ENCODE peak calls at places on chromosomes 12 and 14, in eight cellular contexts. One of them, this sample, is unnamed.

GRCh38 chr14:56334458-56334857 is 216.2 kb downstream of the PELI2 start:
- DNase-seq in tibial nerve: no peak
- DNase-seq in fibroblast of lung: peak; percentile 28
- DNase-seq in fibroblast of pulmonary artery: peak; percentile 36
- DNase-seq in AG10803: no peak
- DNase-seq in bronchial epithelial cell: peak; percentile 30
- DNase-seq in BJ: no peak
- DNase-seq in osteoblast: no peak
- DNase-seq in this sample: no peak

GRCh38 chr12:106211973-106212372 is 35.8 kb downstream of the CKAP4 start:
- DNase-seq in tibial nerve: no peak
- DNase-seq in fibroblast of lung: no peak
- DNase-seq in fibroblast of pulmonary artery: no peak
- DNase-seq in AG10803: no peak
- DNase-seq in bronchial epithelial cell: no peak
- DNase-seq in BJ: no peak
- DNase-seq in osteoblast: no peak
- DNase-seq in this sample: no peak

GRCh38 chr14:83463500-83464098 is 1929.9 kb upstream of the SEL1L start:
- DNase-seq in tibial nerve: no peak
- DNase-seq in fibroblast of lung: peak; percentile 64
- DNase-seq in fibroblast of pulmonary artery: peak; percentile 77
- DNase-seq in AG10803: peak; percentile 38
- DNase-seq in bronchial epithelial cell: peak; percentile 43
- DNase-seq in BJ: no peak
- DNase-seq in osteoblast: no peak
- DNase-seq in this sample: peak; percentile 51

GRCh38 chr14:51593397-51593796 is 58.3 kb upstream of the FRMD6 start:
- DNase-seq in tibial nerve: no peak
- DNase-seq in fibroblast of lung: peak; percentile 76
- DNase-seq in fibroblast of pulmonary artery: peak; percentile 54
- DNase-seq in AG10803: peak; percentile 54
- DNase-seq in bronchial epithelial cell: no peak
- DNase-seq in BJ: no peak
- DNase-seq in osteoblast: no peak
- DNase-seq in this sample: no peak

GRCh38 chr12:117100251-117100650 is 1.0 kb upstream of the TESC start:
- DNase-seq in tibial nerve: no peak
- DNase-seq in fibroblast of lung: peak; percentile 7
- DNase-seq in fibroblast of pulmonary artery: peak; percentile 25
- DNase-seq in AG10803: no peak
- DNase-seq in bronchial epithelial cell: no peak
- DNase-seq in BJ: no peak
- DNase-seq in osteoblast: peak; percentile 97
- DNase-seq in this sample: no peak

GRCh38 chr14:68421116-68421515 is 371.8 kb downstream of the ZFP36L1 start:
- DNase-seq in tibial nerve: no peak
- DNase-seq in fibroblast of lung: no peak
- DNase-seq in fibroblast of pulmonary artery: no peak
- DNase-seq in AG10803: no peak
- DNase-seq in bronchial epithelial cell: no peak
- DNase-seq in BJ: no peak
- DNase-seq in osteoblast: no peak
- DNase-seq in this sample: no peak

GRCh38 chr12:72359416-72359815 is 87.2 kb downstream of the TRHDE start:
- DNase-seq in tibial nerve: no peak
- DNase-seq in fibroblast of lung: no peak
- DNase-seq in fibroblast of pulmonary artery: no peak
- DNase-seq in AG10803: no peak
- DNase-seq in bronchial epithelial cell: no peak
- DNase-seq in BJ: no peak
- DNase-seq in osteoblast: no peak
- DNase-seq in this sample: no peak

GRCh38 chr14:88618476-88618875 is 55.6 kb downstream of the ZC3H14 start:
- DNase-seq in tibial nerve: no peak
- DNase-seq in fibroblast of lung: no peak
- DNase-seq in fibroblast of pulmonary artery: no peak
- DNase-seq in AG10803: no peak
- DNase-seq in bronchial epithelial cell: no peak
- DNase-seq in BJ: no peak
- DNase-seq in osteoblast: no peak
- DNase-seq in this sample: no peak

GRCh38 chr14:97021571-97022171 is 224.5 kb downstream of the VRK1 start:
- DNase-seq in tibial nerve: no peak
- DNase-seq in fibroblast of lung: no peak
- DNase-seq in fibroblast of pulmonary artery: no peak
- DNase-seq in AG10803: no peak
- DNase-seq in bronchial epithelial cell: peak; percentile 30
- DNase-seq in BJ: no peak
- DNase-seq in osteoblast: no peak
- DNase-seq in this sample: no peak

GRCh38 chr12:86551146-86551571 is 295.0 kb upstream of the MGAT4C start:
- DNase-seq in tibial nerve: no peak
- DNase-seq in fibroblast of lung: peak; percentile 12
- DNase-seq in fibroblast of pulmonary artery: peak; percentile 31
- DNase-seq in AG10803: no peak
- DNase-seq in bronchial epithelial cell: no peak
- DNase-seq in BJ: no peak
- DNase-seq in osteoblast: peak; percentile 1
- DNase-seq in this sample: no peak

GRCh38 chr12:100489326-100489725 is 15.7 kb downstream of the NR1H4 start:
- DNase-seq in tibial nerve: no peak
- DNase-seq in fibroblast of lung: no peak
- DNase-seq in fibroblast of pulmonary artery: no peak
- DNase-seq in AG10803: no peak
- DNase-seq in bronchial epithelial cell: no peak
- DNase-seq in BJ: no peak
- DNase-seq in osteoblast: no peak
- DNase-seq in this sample: no peak

GRCh38 chr14:21860172-21860571 is 186.6 kb upstream of the OR4E1 start:
- DNase-seq in tibial nerve: no peak
- DNase-seq in fibroblast of lung: peak; percentile 5
- DNase-seq in fibroblast of pulmonary artery: peak; percentile 27
- DNase-seq in AG10803: no peak
- DNase-seq in bronchial epithelial cell: peak; percentile 47
- DNase-seq in BJ: no peak
- DNase-seq in osteoblast: no peak
- DNase-seq in this sample: no peak

GRCh38 chr12:69475237-69475984 is 5.2 kb downstream of the FRS2 start:
- DNase-seq in tibial nerve: no peak
- DNase-seq in fibroblast of lung: peak; percentile 67
- DNase-seq in fibroblast of pulmonary artery: peak; percentile 82
- DNase-seq in AG10803: peak; percentile 77
- DNase-seq in bronchial epithelial cell: no peak
- DNase-seq in BJ: peak; percentile 33
- DNase-seq in osteoblast: peak; percentile 87
- DNase-seq in this sample: peak; percentile 38

GRCh38 chr12:121858662-121859572 is at the start of gene HPD:
- DNase-seq in tibial nerve: peak; percentile 16
- DNase-seq in fibroblast of lung: peak; percentile 84
- DNase-seq in fibroblast of pulmonary artery: peak; percentile 88
- DNase-seq in AG10803: peak; percentile 82
- DNase-seq in bronchial epithelial cell: peak; percentile 61
- DNase-seq in BJ: no peak
- DNase-seq in osteoblast: peak; percentile 96
- DNase-seq in this sample: peak; percentile 78

GRCh38 chr12:107337354-107338095 is 244.2 kb upstream of the CRY1 start:
- DNase-seq in tibial nerve: no peak
- DNase-seq in fibroblast of lung: no peak
- DNase-seq in fibroblast of pulmonary artery: peak; percentile 38
- DNase-seq in AG10803: no peak
- DNase-seq in bronchial epithelial cell: peak; percentile 97
- DNase-seq in BJ: no peak
- DNase-seq in osteoblast: no peak
- DNase-seq in this sample: peak; percentile 61

GRCh38 chr12:49322708-49323523 is at the start of gene TROAP:
- DNase-seq in tibial nerve: peak; percentile 92
- DNase-seq in fibroblast of lung: peak; percentile 98
- DNase-seq in fibroblast of pulmonary artery: peak; percentile 99
- DNase-seq in AG10803: peak; percentile 97
- DNase-seq in bronchial epithelial cell: peak; percentile 96
- DNase-seq in BJ: peak; percentile 91
- DNase-seq in osteoblast: peak; percentile 99
- DNase-seq in this sample: peak; percentile 99
- TF ChIP-seq CTCF in tibial nerve: no peak
- TF ChIP-seq CTCF in fibroblast of lung: no peak
- TF ChIP-seq CTCF in fibroblast of pulmonary artery: no peak
- TF ChIP-seq CTCF in AG10803: no peak
- TF ChIP-seq CTCF in bronchial epithelial cell: no peak
- TF ChIP-seq CTCF in BJ: no peak
- TF ChIP-seq CTCF in osteoblast: no peak
- TF ChIP-seq CTCF in this sample: no peak

GRCh38 chr12:52682938-52683574 is 2.8 kb upstream of the KRT1 start:
- DNase-seq in tibial nerve: no peak
- DNase-seq in fibroblast of lung: no peak
- DNase-seq in fibroblast of pulmonary artery: no peak
- DNase-seq in AG10803: no peak
- DNase-seq in bronchial epithelial cell: no peak
- DNase-seq in BJ: no peak
- DNase-seq in osteoblast: no peak
- DNase-seq in this sample: no peak
- TF ChIP-seq CTCF in tibial nerve: no peak
- TF ChIP-seq CTCF in fibroblast of lung: no peak
- TF ChIP-seq CTCF in fibroblast of pulmonary artery: no peak
- TF ChIP-seq CTCF in AG10803: no peak
- TF ChIP-seq CTCF in bronchial epithelial cell: no peak
- TF ChIP-seq CTCF in BJ: no peak
- TF ChIP-seq CTCF in osteoblast: no peak
- TF ChIP-seq CTCF in this sample: no peak

DNA sequence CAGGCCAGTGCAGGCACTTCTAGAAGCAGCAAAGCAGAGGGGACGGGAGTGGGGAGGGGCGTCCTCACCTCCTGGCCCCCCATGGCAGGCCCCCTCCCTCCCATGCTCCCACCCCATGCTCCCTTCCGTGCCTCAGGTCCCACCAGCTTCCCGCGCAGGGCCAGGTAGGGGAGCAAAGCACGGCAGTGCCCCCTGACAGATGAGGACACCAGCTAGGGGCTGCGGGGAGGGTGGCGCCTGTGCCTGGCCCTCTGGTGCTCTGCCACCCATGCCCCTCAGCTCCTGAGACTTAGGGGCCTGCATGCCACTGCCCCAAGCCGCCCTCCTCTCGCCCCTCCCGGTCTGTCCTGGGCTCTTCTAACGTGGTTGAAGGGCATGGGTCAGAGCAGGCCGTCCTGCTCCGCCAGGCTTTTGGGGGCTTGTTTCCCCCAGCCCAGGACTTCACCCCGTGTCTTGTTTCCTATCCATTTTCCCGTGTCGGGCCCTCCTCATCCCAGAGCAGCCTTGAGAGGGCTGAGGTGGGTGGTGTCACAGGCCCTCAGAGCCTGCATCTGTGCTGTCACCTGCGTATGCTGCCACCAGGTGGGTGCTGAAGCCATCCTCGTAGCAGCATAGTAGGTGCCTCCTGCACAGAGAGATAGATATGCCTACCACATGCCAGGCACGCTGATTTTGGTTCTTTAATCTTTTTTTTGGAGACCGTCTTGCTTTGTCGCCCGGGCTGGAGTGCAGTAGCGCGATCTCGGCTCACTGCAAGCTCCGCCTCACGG is 10.2 kb downstream of the TRMT61A start:
- DNase-seq in tibial nerve: no peak
- DNase-seq in fibroblast of lung: no peak
- DNase-seq in fibroblast of pulmonary artery: no peak
- DNase-seq in AG10803: no peak
- DNase-seq in bronchial epithelial cell: no peak
- DNase-seq in BJ: no peak
- DNase-seq in osteoblast: peak; percentile 84
- DNase-seq in this sample: no peak
- TF ChIP-seq CTCF in tibial nerve: no peak
- TF ChIP-seq CTCF in fibroblast of lung: no peak
- TF ChIP-seq CTCF in fibroblast of pulmonary artery: no peak
- TF ChIP-seq CTCF in AG10803: no peak
- TF ChIP-seq CTCF in bronchial epithelial cell: no peak
- TF ChIP-seq CTCF in BJ: no peak
- TF ChIP-seq CTCF in osteoblast: no peak
- TF ChIP-seq CTCF in this sample: no peak

DNA sequence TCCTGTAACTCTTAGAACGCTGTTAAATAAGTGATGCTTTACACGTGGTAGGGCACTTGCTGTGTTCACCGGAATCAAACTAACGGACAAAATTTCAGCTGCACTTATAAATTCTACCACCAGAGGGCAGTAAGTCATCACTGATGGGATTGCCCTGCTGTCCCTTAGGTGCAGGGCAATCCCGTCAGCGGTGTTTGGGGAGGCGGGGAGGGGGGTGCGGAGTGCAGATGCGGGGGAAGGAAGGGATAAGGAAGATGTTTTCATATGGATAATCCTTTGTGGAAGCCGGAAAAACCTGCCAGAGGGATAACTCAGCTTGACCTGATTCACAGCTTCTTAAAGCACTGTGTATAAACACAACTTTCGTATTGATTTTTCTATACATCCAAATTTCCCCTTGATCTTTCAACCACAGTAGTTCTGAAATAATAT is 21.7 kb upstream of the SLC10A1 start:
- DNase-seq in tibial nerve: no peak
- DNase-seq in fibroblast of lung: peak; percentile 69
- DNase-seq in fibroblast of pulmonary artery: peak; percentile 77
- DNase-seq in AG10803: peak; percentile 50
- DNase-seq in bronchial epithelial cell: peak; percentile 77
- DNase-seq in BJ: peak; percentile 7
- DNase-seq in osteoblast: peak; percentile 87
- DNase-seq in this sample: peak; percentile 68
- TF ChIP-seq CTCF in tibial nerve: peak; percentile 92
- TF ChIP-seq CTCF in fibroblast of lung: peak; percentile 77
- TF ChIP-seq CTCF in fibroblast of pulmonary artery: peak; percentile 68
- TF ChIP-seq CTCF in AG10803: peak; percentile 82
- TF ChIP-seq CTCF in bronchial epithelial cell: peak; percentile 82
- TF ChIP-seq CTCF in BJ: peak; percentile 81
- TF ChIP-seq CTCF in osteoblast: peak; percentile 79
- TF ChIP-seq CTCF in this sample: peak; percentile 72

GRCh38 chr14:58639842-58640484 is 2.2 kb downstream of the DACT1 start:
- DNase-seq in tibial nerve: no peak
- DNase-seq in fibroblast of lung: peak; percentile 91
- DNase-seq in fibroblast of pulmonary artery: peak; percentile 92
- DNase-seq in AG10803: peak; percentile 96
- DNase-seq in bronchial epithelial cell: peak; percentile 62
- DNase-seq in BJ: peak; percentile 66
- DNase-seq in osteoblast: peak; percentile 94
- DNase-seq in this sample: peak; percentile 87

GRCh38 chr14:58643366-58643765 is 5.6 kb downstream of the DACT1 start:
- DNase-seq in tibial nerve: no peak
- DNase-seq in fibroblast of lung: no peak
- DNase-seq in fibroblast of pulmonary artery: no peak
- DNase-seq in AG10803: no peak
- DNase-seq in bronchial epithelial cell: no peak
- DNase-seq in BJ: no peak
- DNase-seq in osteoblast: no peak
- DNase-seq in this sample: no peak

GRCh38 chr14:58638231-58639205 is 756 bp downstream of the DACT1 start:
- DNase-seq in tibial nerve: no peak
- DNase-seq in fibroblast of lung: peak; percentile 23
- DNase-seq in fibroblast of pulmonary artery: peak; percentile 38
- DNase-seq in AG10803: peak; percentile 36
- DNase-seq in bronchial epithelial cell: no peak
- DNase-seq in BJ: no peak
- DNase-seq in osteoblast: peak; percentile 85
- DNase-seq in this sample: peak; percentile 39

GRCh38 chr14:58640959-58641358 is 3.2 kb downstream of the DACT1 start:
- DNase-seq in tibial nerve: no peak
- DNase-seq in fibroblast of lung: no peak
- DNase-seq in fibroblast of pulmonary artery: no peak
- DNase-seq in AG10803: no peak
- DNase-seq in bronchial epithelial cell: no peak
- DNase-seq in BJ: no peak
- DNase-seq in osteoblast: no peak
- DNase-seq in this sample: no peak

GRCh38 chr14:58641509-58641908 is 3.7 kb downstream of the DACT1 start:
- DNase-seq in tibial nerve: no peak
- DNase-seq in fibroblast of lung: no peak
- DNase-seq in fibroblast of pulmonary artery: no peak
- DNase-seq in AG10803: no peak
- DNase-seq in bronchial epithelial cell: no peak
- DNase-seq in BJ: no peak
- DNase-seq in osteoblast: no peak
- DNase-seq in this sample: no peak
- TF ChIP-seq CTCF in tibial nerve: no peak
- TF ChIP-seq CTCF in fibroblast of lung: no peak
- TF ChIP-seq CTCF in fibroblast of pulmonary artery: peak; percentile 14
- TF ChIP-seq CTCF in AG10803: peak; percentile 7
- TF ChIP-seq CTCF in bronchial epithelial cell: peak; percentile 21
- TF ChIP-seq CTCF in BJ: no peak
- TF ChIP-seq CTCF in osteoblast: no peak
- TF ChIP-seq CTCF in this sample: peak; percentile 31